ENCODE peak calls at places on chromosome 17, in five cellular contexts. X, P, L, K and V are unnamed samples.

GRCh38 chr17:69300222-69300621 is 26.7 kb downstream of the ABCA5 start:
- DNase-seq in X (no peak), P (no peak), L (no peak), K (no peak), V (no peak)

GRCh38 chr17:56679148-56679766 is 85.8 kb downstream of the NOG start:
- DNase-seq in X (peak), P (no peak), L (no peak), K (no peak), V (no peak)

GRCh38 chr17:7479389-7480192 is at the start of gene ZBTB4:
- DNase-seq in X (peak), P (peak), L (no peak), K (peak), V (peak)

GRCh38 chr17:42521036-42521435 is 15.0 kb upstream of the NAGLU start:
- DNase-seq in X (no peak), P (no peak), L (no peak), K (no peak), V (peak)

GRCh38 chr17:31197991-31198390 is 99.0 kb downstream of the OMG start:
- DNase-seq in X (no peak), P (no peak), L (no peak), K (no peak), V (no peak)

GRCh38 chr17:67105213-67105612 is 60.9 kb downstream of the CACNG1 start:
- DNase-seq in X (no peak), P (no peak), L (no peak), K (no peak), V (no peak)

GRCh38 chr17:27356091-27356705 is 62.3 kb downstream of the WSB1 start:
- DNase-seq in X (no peak), P (no peak), L (no peak), K (no peak), V (no peak)

GRCh38 chr17:57138956-57139576 is 54.0 kb downstream of the AKAP1 start:
- DNase-seq in X (no peak), P (no peak), L (no peak), K (no peak), V (no peak)

GRCh38 chr17:32157225-32157624 is 14.9 kb downstream of the RHOT1 start:
- DNase-seq in X (no peak), P (no peak), L (no peak), K (no peak), V (no peak)

GRCh38 chr17:9364837-9365430 is 210.7 kb downstream of the STX8 start:
- DNase-seq in X (no peak), P (no peak), L (no peak), K (no peak), V (no peak)

GRCh38 chr17:2011421-2012371 is 13.4 kb downstream of the RTN4RL1 start:
- DNase-seq in X (no peak), P (no peak), L (peak), K (no peak), V (no peak)

GRCh38 chr17:29617481-29618271 is 5.0 kb downstream of the CORO6 start:
- DNase-seq in X (peak), P (peak), L (peak), K (peak), V (peak)

GRCh38 chr17:10556301-10557005 is 7.0 kb upstream of the MYH2 start:
- DNase-seq in X (no peak), P (no peak), L (no peak), K (no peak), V (no peak)

GRCh38 chr17:67279115-67279514 is 34.1 kb upstream of the HELZ start:
- DNase-seq in X (no peak), P (no peak), L (no peak), K (no peak), V (no peak)

GRCh38 chr17:6303664-6304063 is 131.3 kb downstream of the AIPL1 start:
- DNase-seq in X (no peak), P (no peak), L (no peak), K (peak), V (no peak)

GRCh38 chr17:2853111-2853721 is 57.0 kb downstream of the RAP1GAP2 start:
- DNase-seq in X (peak), P (peak), L (peak), K (peak), V (no peak)

GRCh38 chr17:62671553-62671952 is 44.1 kb downstream of the MRC2 start:
- DNase-seq in X (no peak), P (no peak), L (no peak), K (no peak), V (no peak)

GRCh38 chr17:82836823-82837357 is 2.9 kb downstream of the ZNF750 start:
- DNase-seq in X (no peak), P (no peak), L (no peak), K (no peak), V (no peak)

GRCh38 chr17:10699861-10700260 is 2.5 kb downstream of the ADPRM start:
- DNase-seq in X (peak), P (no peak), L (no peak), K (no peak), V (no peak)

GRCh38 chr17:77604301-77605031 is 354.0 kb upstream of the TNRC6C start:
- DNase-seq in X (no peak), P (no peak), L (no peak), K (peak), V (peak)

GRCh38 chr17:59914274-59914854 is 21.4 kb downstream of the RPS6KB1 start:
- DNase-seq in X (peak), P (no peak), L (no peak), K (no peak), V (no peak)

GRCh38 chr17:29177871-29178749 is 2.1 kb downstream of the MYO18A start:
- DNase-seq in X (no peak), P (peak), L (no peak), K (no peak), V (peak)

GRCh38 chr17:61817452-61817851 is 45.9 kb downstream of the BRIP1 start:
- DNase-seq in X (no peak), P (no peak), L (no peak), K (no peak), V (no peak)

GRCh38 chr17:80474231-80474932 is 2.0 kb downstream of the NPTX1 start:
- DNase-seq in X (no peak), P (no peak), L (no peak), K (no peak), V (no peak)

GRCh38 chr17:77451271-77451893 is 310.6 kb downstream of the SEC14L1 start:
- DNase-seq in X (peak), P (peak), L (no peak), K (peak), V (no peak)

GRCh38 chr17:79939755-79940154 is 95.9 kb downstream of the TBC1D16 start:
- DNase-seq in X (no peak), P (peak), L (no peak), K (no peak), V (no peak)

GRCh38 chr17:7475764-7476422 is 3.5 kb downstream of the ZBTB4 start:
- DNase-seq in X (no peak), P (peak), L (no peak), K (no peak), V (no peak)

GRCh38 chr17:83106036-83106577 is 26.7 kb downstream of the METRNL start:
- DNase-seq in X (no peak), P (no peak), L (no peak), K (no peak), V (no peak)

GRCh38 chr17:6539871-6540270 is 16.5 kb downstream of the PITPNM3 start:
- DNase-seq in X (no peak), P (no peak), L (no peak), K (no peak), V (no peak)

GRCh38 chr17:74466111-74466784 is at the start of gene CD300A:
- DNase-seq in X (no peak), P (peak), L (peak), K (peak), V (no peak)

GRCh38 chr17:28563475-28563874 is 7.8 kb downstream of the PIGS start:
- DNase-seq in X (no peak), P (no peak), L (no peak), K (no peak), V (no peak)

GRCh38 chr17:20234266-20234665 is 225.1 kb downstream of the SPECC1 start:
- DNase-seq in X (peak), P (no peak), L (no peak), K (no peak), V (no peak)

GRCh38 chr17:45768000-45768399 is 16.1 kb upstream of the CRHR1 start:
- DNase-seq in X (no peak), P (no peak), L (no peak), K (no peak), V (no peak)

GRCh38 chr17:80101160-80101945 is at the start of gene GAA:
- DNase-seq in X (peak), P (peak), L (peak), K (peak), V (peak)

GRCh38 chr17:71496552-71496951 is 624.3 kb upstream of the SOX9 start:
- DNase-seq in X (no peak), P (no peak), L (no peak), K (no peak), V (no peak)

GRCh38 chr17:13393841-13394710 is 207.7 kb downstream of the HS3ST3A1 start:
- DNase-seq in X (no peak), P (no peak), L (no peak), K (no peak), V (no peak)

GRCh38 chr17:7739746-7740145 is 22.2 kb downstream of the DNAH2 start:
- DNase-seq in X (no peak), P (no peak), L (no peak), K (no peak), V (no peak)

GRCh38 chr17:9648521-9649110 is 3.3 kb downstream of the USP43 start:
- DNase-seq in X (no peak), P (no peak), L (no peak), K (no peak), V (no peak)

GRCh38 chr17:60664022-60664421 is 13.6 kb upstream of the BCAS3 start:
- DNase-seq in X (no peak), P (no peak), L (no peak), K (no peak), V (no peak)

GRCh38 chr17:34606721-34607120 is 27.3 kb downstream of the TMEM132E start:
- DNase-seq in X (no peak), P (no peak), L (no peak), K (no peak), V (no peak)
- H3K4me3 ChIP-seq in X (no peak), P (no peak), L (no peak), K (no peak), V (no peak)

GRCh38 chr17:50166518-50167181 is 845 bp downstream of the SGCA start:
- DNase-seq in X (no peak), P (no peak), L (no peak), K (no peak), V (no peak)
- H3K4me3 ChIP-seq in X (no peak), P (peak), L (no peak), K (no peak), V (peak)

DNA sequence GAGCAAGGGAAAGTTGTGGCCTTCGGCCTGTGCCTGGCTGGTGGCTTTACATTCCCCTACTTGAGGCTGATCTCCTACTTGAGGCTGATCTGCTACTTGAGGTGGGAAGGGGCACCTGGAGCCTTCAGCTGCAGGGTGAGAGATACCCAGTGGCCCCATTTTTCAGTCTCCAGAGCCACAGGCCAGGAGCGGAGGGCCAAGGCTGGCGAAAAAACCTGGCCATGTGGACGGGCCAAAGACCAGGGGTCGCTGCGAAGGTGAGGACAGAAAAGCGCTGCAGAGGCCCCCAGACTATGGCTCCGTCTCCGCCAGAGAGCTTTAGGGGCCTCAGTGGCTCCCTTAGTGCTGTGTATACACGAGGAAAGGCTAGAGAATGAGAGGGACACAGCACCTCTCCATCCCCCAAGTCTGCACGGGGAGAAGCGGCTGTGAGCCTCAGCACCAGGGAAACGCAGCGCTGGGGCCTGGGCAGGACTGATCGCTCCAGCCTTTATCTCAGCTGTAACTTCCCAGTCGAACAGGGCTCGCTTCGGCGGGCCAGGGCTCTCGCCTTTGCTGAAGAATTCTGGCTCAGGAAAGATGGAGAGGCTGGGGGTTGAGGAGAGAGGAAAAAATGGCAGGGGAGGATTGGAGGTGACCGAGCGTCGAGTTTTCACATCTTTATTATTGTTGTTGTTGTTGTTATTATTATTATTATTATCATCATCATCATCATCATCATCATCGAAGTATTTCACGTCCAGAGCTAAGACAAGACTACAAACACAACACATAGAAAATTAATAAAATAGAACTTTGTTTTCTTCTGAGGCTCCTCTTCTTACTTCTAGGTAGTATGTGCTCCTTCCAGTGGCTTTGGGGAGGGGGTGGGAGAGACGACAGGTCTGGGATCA is 1.8 kb upstream of the HOXB5 start:
- DNase-seq in X (no peak), P (peak), L (no peak), K (no peak), V (no peak)
- H3K4me3 ChIP-seq in X (no peak), P (peak), L (no peak), K (no peak), V (no peak)

DNA sequence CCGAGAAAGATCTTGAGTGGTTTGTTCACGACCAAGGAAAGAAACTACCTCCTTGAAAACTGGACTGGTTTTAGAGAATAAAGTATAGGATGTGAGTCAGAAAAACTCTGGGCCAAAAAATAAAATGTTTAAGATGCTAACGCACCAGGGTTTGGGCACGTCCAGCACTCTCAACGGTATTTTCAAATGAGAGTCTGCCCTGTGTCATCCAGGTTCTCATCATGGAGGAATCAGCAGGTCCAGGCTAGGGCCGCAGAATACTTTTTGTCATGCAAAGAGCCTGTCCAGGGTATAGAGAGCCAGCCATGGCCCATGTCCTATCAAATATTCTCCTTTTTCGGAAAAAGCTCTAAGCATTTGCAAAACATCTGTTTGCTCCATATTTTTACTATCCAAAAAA is 2.4 kb downstream of the NXN start:
- DNase-seq in X (no peak), P (no peak), L (no peak), K (no peak), V (no peak)
- H3K4me3 ChIP-seq in X (no peak), P (no peak), L (no peak), K (peak), V (peak)

DNA sequence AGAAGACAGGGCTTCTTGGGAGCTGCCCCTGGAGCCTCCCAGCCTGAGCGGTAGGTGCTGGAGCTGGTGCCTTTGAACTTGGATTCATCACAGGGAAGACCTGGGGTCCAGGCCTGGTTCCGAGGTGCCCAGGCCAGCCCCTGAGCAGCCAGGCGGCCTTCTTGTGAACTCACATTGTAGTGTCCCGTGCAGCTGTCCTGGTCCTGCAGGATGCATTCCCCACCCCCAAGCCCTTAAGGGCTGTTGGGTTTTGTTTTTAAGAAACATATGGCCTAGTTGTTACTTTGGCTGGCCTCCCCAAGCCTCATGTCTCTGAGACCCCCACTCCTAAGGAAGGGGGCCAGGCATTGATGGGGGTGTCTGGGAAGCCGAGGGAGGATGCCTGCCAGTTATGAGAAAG is 70.9 kb downstream of the SREBF1 start:
- DNase-seq in X (no peak), P (no peak), L (no peak), K (no peak), V (no peak)
- H3K4me3 ChIP-seq in X (no peak), P (no peak), L (no peak), K (no peak), V (no peak)

DNA sequence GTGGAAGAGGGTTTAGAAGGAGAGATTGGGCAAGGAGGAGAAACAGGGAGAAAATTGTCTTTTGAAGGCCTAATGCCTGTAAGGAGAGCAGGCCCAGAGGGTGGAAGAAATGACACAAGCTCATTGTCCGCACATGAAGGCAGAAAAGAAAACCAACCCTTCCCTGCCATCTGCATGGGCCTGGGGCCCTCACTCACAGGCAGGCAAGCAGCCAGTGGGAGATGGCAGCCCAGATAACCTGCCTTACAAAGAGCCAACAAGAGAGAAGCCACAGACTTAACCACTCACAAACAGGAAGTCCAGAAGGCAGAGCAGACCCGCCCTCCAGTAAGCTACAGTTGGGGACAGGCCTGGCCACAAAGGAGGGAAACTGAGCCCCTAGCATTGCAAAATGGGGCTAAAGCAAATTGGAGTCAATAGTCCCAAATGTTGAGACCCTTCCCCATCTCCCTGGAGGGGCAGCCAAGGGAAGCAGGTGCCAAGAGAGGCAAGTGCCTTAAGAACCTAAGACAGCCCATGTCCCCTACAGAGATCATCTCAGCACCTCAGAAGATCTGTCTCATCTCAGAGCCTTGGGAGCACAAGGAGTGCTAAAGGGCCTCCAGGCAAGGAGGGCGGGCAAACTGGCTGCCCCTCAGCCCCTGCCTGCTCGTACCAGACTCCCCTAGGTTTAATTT is 7.3 kb upstream of the TSPOAP1 start:
- DNase-seq in X (peak), P (peak), L (no peak), K (no peak), V (no peak)
- H3K4me3 ChIP-seq in X (peak), P (no peak), L (no peak), K (no peak), V (no peak)

GRCh38 chr17:15263206-15263579 is 1.9 kb downstream of the PMP22 start:
- DNase-seq in X (no peak), P (peak), L (peak), K (no peak), V (peak)
- H3K4me3 ChIP-seq in X (no peak), P (peak), L (peak), K (peak), V (peak)

GRCh38 chr17:58326609-58327341 is 1.8 kb downstream of the TSPOAP1 start:
- DNase-seq in X (no peak), P (no peak), L (no peak), K (no peak), V (no peak)

GRCh38 chr17:58329035-58329807 is 626 bp upstream of the TSPOAP1 start:
- DNase-seq in X (peak), P (peak), L (peak), K (peak), V (no peak)

GRCh38 chr17:58329808-58330543 is 1.4 kb upstream of the TSPOAP1 start:
- DNase-seq in X (peak), P (no peak), L (no peak), K (no peak), V (no peak)

GRCh38 chr17:58327363-58328194 is 1.0 kb downstream of the TSPOAP1 start:
- DNase-seq in X (peak), P (no peak), L (no peak), K (no peak), V (no peak)

DNA sequence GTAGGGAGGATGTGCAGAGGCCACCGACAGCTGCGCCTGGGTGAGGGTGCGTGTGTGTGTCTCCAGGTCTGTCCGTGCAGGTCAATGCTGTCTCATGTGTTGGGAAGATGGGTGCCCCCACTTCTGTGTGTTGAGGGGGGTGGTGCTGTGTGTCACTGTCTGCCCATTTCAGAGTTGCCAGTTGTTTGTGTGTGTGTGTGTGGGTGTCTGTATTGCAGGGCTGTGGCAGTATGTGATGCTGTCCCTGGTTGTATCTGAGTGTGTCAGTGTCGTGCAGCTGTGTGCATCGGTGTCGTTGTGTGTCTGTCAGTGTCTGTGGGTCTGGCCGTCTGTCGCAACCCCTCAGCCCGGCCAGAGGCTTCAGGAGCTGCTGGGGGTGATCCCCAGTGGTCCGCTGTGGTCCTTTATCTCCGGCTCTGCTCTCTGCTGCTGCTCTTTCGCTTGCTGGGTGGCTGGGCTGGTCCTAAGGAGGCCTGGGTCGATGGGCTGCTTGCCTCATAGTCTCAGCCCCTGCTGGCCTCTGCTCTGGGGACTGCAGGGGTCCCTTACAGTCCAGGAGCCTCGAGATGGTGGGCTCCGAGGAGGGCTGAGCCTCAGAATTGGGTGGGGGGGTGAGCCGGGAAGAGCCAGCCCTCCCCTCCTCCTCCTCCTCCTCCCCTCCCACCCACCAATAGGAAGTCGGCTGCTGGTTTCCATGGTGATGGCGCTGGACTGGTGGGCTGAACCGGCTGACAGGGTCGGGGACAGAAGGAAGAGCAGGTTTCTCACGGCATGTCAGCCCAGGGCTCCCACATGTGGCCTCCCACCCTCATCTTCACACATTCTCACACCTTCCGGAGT is at the start of gene TSPOAP1:
- DNase-seq in X (peak), P (peak), L (no peak), K (peak), V (no peak)
- H3K4me3 ChIP-seq in X (peak), P (peak), L (no peak), K (peak), V (no peak)